ENCODE peak calls at places on chromosomes 6 and 20, in four cellular contexts. One of them, this sample, is unnamed.

GRCh38 chr20:53609501-53610445 is 16.1 kb upstream of the ZNF217 start:
- DNase-seq in K562: peak
- DNase-seq in GM12878: no peak
- DNase-seq in HepG2: no peak
- DNase-seq in this sample: no peak

GRCh38 chr6:158783167-158783450 is 36.1 kb downstream of the EZR start:
- DNase-seq in GM12878: no peak
- DNase-seq in K562: no peak
- DNase-seq in HepG2: no peak
- DNase-seq in this sample: no peak

GRCh38 chr6:25788305-25788922 is 33.9 kb downstream of the SLC17A4 start:
- DNase-seq in GM12878: no peak
- DNase-seq in K562: peak
- DNase-seq in HepG2: peak
- DNase-seq in this sample: peak

GRCh38 chr6:19472168-19472567 is 365.0 kb upstream of the ID4 start:
- DNase-seq in GM12878: no peak
- DNase-seq in K562: no peak
- DNase-seq in HepG2: no peak
- DNase-seq in this sample: no peak

GRCh38 chr6:4635666-4636065 is 140.5 kb upstream of the CDYL start:
- DNase-seq in HepG2: no peak
- DNase-seq in GM12878: no peak
- DNase-seq in K562: no peak
- DNase-seq in this sample: no peak

GRCh38 chr6:116073765-116074450 is 13.2 kb upstream of the FRK start:
- DNase-seq in GM12878: no peak
- DNase-seq in HepG2: peak
- DNase-seq in K562: no peak
- DNase-seq in this sample: no peak

GRCh38 chr6:111844921-111845320 is 28.3 kb downstream of the FYN start:
- DNase-seq in GM12878: no peak
- DNase-seq in HepG2: peak
- DNase-seq in K562: no peak
- DNase-seq in this sample: no peak

GRCh38 chr6:21426841-21427490 is 166.6 kb upstream of the SOX4 start:
- DNase-seq in GM12878: no peak
- DNase-seq in K562: no peak
- DNase-seq in HepG2: no peak
- DNase-seq in this sample: no peak

GRCh38 chr20:36916199-36916598 is 35.3 kb downstream of the SAMHD1 start:
- DNase-seq in HepG2: no peak
- DNase-seq in K562: no peak
- DNase-seq in GM12878: no peak
- DNase-seq in this sample: no peak

GRCh38 chr6:46993846-46994245 is 48.3 kb downstream of the ADGRF1 start:
- DNase-seq in K562: no peak
- DNase-seq in GM12878: no peak
- DNase-seq in HepG2: peak
- DNase-seq in this sample: no peak

GRCh38 chr6:8064638-8065518 is 689 bp upstream of the BLOC1S5 start:
- DNase-seq in K562: no peak
- DNase-seq in HepG2: peak
- DNase-seq in GM12878: no peak
- DNase-seq in this sample: no peak

GRCh38 chr6:132354517-132355167 is 46.6 kb downstream of the MOXD1 start:
- DNase-seq in HepG2: no peak
- DNase-seq in GM12878: peak
- DNase-seq in K562: no peak
- DNase-seq in this sample: no peak

GRCh38 chr20:56540415-56540814 is 7.4 kb downstream of the FAM209B start:
- DNase-seq in GM12878: no peak
- DNase-seq in K562: no peak
- DNase-seq in HepG2: no peak
- DNase-seq in this sample: no peak

GRCh38 chr20:63966944-63967322 is 2.8 kb downstream of the ZNF512B start:
- DNase-seq in K562: no peak
- DNase-seq in HepG2: no peak
- DNase-seq in GM12878: no peak
- DNase-seq in this sample: no peak

GRCh38 chr6:46290435-46290834 is 119.7 kb upstream of the ENPP5 start:
- DNase-seq in GM12878: no peak
- DNase-seq in K562: no peak
- DNase-seq in HepG2: no peak
- DNase-seq in this sample: no peak

GRCh38 chr6:113277111-113277510 is 580.0 kb upstream of the MARCKS start:
- DNase-seq in K562: no peak
- DNase-seq in GM12878: no peak
- DNase-seq in HepG2: no peak
- DNase-seq in this sample: no peak

GRCh38 chr20:47191074-47191673 is 165.3 kb downstream of the ZMYND8 start:
- DNase-seq in HepG2: no peak
- DNase-seq in GM12878: no peak
- DNase-seq in K562: no peak
- DNase-seq in this sample: no peak

GRCh38 chr6:42047790-42048405 is 2.4 kb upstream of the TAF8 start:
- DNase-seq in K562: no peak
- DNase-seq in HepG2: no peak
- DNase-seq in GM12878: no peak
- DNase-seq in this sample: peak

GRCh38 chr20:20691477-20691863 is 21.0 kb downstream of the RALGAPA2 start:
- DNase-seq in GM12878: no peak
- DNase-seq in K562: no peak
- DNase-seq in HepG2: no peak
- DNase-seq in this sample: no peak
- TF ChIP-seq NFIC in GM12878: no peak
- TF ChIP-seq NFIC in K562: no peak
- TF ChIP-seq NFIC in HepG2: no peak
- TF ChIP-seq NFIC in this sample: no peak

GRCh38 chr6:32153252-32153834 is 598 bp upstream of the PPT2 start:
- DNase-seq in GM12878: no peak
- DNase-seq in HepG2: peak
- DNase-seq in K562: peak
- DNase-seq in this sample: peak

GRCh38 chr6:32153835-32154513 is at the start of gene PPT2:
- DNase-seq in K562: peak
- DNase-seq in HepG2: peak
- DNase-seq in GM12878: no peak
- DNase-seq in this sample: peak

GRCh38 chr6:32151131-32151884 is 431 bp downstream of the PRRT1 start:
- DNase-seq in GM12878: no peak
- DNase-seq in K562: no peak
- DNase-seq in HepG2: no peak
- DNase-seq in this sample: no peak

GRCh38 chr6:32151885-32152311 is at the start of gene PRRT1:
- DNase-seq in K562: peak
- DNase-seq in GM12878: no peak
- DNase-seq in HepG2: no peak
- DNase-seq in this sample: peak

GRCh38 chr6:32152414-32153251 is 894 bp upstream of the PRRT1 start:
- DNase-seq in K562: peak
- DNase-seq in GM12878: no peak
- DNase-seq in HepG2: no peak
- DNase-seq in this sample: peak
- TF ChIP-seq NFIC in K562: no peak
- TF ChIP-seq NFIC in GM12878: no peak
- TF ChIP-seq NFIC in HepG2: no peak
- TF ChIP-seq NFIC in this sample: no peak

GRCh38 chr20:33433875-33434274 is 9.7 kb downstream of the SNTA1 start:
- DNase-seq in HepG2: no peak
- DNase-seq in GM12878: no peak
- DNase-seq in K562: no peak
- DNase-seq in this sample: no peak
- TF ChIP-seq NFIC in HepG2: no peak
- TF ChIP-seq NFIC in GM12878: no peak
- TF ChIP-seq NFIC in K562: no peak
- TF ChIP-seq NFIC in this sample: no peak

DNA sequence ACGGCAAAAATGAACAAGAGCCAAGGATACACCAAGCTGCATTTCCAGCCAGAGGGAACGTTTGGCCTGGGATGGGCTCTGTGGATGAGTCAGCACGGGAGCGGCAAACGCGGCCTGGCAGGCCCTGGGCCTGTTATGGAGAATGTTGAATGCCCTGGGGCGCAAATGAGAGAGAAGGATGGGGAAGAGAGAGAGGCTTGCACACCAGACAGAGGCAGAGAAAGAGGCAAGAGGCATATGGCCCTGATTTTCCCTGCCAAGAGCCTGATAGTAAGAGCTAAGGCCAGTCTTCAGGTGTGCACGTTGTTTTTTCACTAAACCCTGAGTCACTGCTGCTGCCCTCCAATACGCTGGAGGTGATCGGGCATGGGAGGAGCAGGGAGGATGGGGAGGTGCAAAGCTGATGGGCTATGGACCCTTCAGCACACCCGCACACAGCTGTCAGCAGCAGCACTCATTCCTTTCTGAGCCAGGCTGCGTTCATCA is 61.5 kb upstream of the SLC22A23 start:
- DNase-seq in HepG2: peak
- DNase-seq in GM12878: no peak
- DNase-seq in K562: no peak
- DNase-seq in this sample: no peak
- TF ChIP-seq NFIC in HepG2: no peak
- TF ChIP-seq NFIC in GM12878: no peak
- TF ChIP-seq NFIC in K562: no peak
- TF ChIP-seq NFIC in this sample: no peak

DNA sequence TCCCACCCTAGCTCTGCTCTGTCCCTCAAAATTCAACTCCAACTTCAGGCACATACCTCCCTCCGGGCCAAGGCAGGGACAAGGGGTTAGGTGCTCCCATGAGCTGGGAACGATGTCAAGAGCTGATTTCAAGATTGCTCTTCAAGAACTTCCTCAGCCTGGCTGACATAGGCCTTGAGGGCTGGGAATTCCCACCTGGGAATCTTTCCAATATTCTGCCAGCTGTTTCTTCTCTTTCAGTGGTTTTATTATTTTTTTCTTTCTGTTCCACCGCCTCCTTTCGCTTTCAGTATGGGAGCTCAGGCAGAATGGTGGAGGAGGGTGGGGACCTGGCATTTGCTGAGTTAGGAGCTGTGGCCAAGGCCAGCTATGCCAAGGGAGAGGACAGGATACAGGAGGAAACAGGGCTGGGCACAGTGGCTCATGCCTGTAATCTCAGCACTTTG is 33.7 kb downstream of the SRSF3 start:
- DNase-seq in GM12878: no peak
- DNase-seq in HepG2: no peak
- DNase-seq in K562: no peak
- DNase-seq in this sample: no peak
- TF ChIP-seq NFIC in GM12878: peak
- TF ChIP-seq NFIC in HepG2: no peak
- TF ChIP-seq NFIC in K562: no peak
- TF ChIP-seq NFIC in this sample: peak

DNA sequence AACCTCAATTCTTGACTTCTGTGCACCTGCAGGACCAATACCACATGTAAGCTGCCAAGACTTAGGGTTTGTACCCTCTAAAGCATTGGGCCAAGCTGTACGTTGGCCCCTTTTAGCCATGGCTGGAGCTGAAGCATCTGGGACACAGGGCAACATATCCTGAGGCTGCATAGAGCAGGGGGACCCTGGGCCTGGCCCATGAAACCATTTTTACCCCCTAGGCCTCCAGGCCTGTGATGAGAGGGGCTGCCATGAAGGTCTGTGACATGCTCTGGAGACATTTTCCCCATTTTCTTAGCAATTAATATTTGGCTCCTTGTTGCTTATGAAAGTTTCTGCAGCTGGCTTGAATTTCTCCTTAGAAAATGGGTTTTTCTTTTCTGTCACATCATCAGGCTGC is 31.0 kb downstream of the PRDM13 start:
- DNase-seq in GM12878: no peak
- DNase-seq in K562: no peak
- DNase-seq in HepG2: no peak
- DNase-seq in this sample: no peak
- TF ChIP-seq NFIC in GM12878: no peak
- TF ChIP-seq NFIC in K562: no peak
- TF ChIP-seq NFIC in HepG2: no peak
- TF ChIP-seq NFIC in this sample: no peak

GRCh38 chr6:101577091-101577490 is 183.6 kb downstream of the GRIK2 start:
- DNase-seq in HepG2: no peak
- DNase-seq in GM12878: no peak
- DNase-seq in K562: no peak
- DNase-seq in this sample: no peak

GRCh38 chr6:101582786-101583185 is 189.3 kb downstream of the GRIK2 start:
- DNase-seq in K562: no peak
- DNase-seq in GM12878: no peak
- DNase-seq in HepG2: no peak
- DNase-seq in this sample: no peak

GRCh38 chr6:101572627-101573026 is 179.1 kb downstream of the GRIK2 start:
- DNase-seq in HepG2: no peak
- DNase-seq in K562: no peak
- DNase-seq in GM12878: no peak
- DNase-seq in this sample: no peak

GRCh38 chr6:101578306-101578705 is 184.8 kb downstream of the GRIK2 start:
- DNase-seq in GM12878: no peak
- DNase-seq in HepG2: no peak
- DNase-seq in K562: no peak
- DNase-seq in this sample: no peak
- TF ChIP-seq NFIC in GM12878: no peak
- TF ChIP-seq NFIC in HepG2: no peak
- TF ChIP-seq NFIC in K562: no peak
- TF ChIP-seq NFIC in this sample: no peak

DNA sequence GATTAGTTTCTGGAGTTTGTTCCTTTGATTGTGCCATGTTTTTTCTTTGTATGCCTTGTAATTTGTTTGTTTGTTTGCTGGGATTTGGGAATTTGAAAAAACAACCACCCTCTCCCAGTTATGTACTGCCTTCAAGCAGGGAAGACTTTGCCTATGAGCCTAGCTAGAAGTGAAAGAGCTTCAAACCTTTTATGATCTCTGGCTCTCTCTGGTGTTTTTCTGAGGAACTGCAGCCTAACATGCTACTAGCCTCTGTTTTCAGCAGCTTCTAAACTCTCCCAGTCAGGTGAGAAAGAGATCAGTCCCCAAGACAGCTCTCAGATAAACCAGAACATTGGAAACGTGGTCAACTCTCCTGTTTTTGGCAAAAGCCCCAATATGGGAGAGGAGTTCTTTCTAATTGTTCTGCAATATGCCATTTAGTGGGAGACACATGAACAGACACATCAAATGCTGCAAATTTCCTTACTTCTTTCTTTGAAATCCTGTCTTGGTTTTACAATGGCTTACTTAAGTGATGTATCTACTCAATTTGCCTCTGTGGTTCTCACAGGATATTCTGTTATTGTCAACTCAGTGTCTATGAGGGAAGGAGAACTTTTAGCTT is 58.9 kb upstream of the SERINC1 start:
- DNase-seq in GM12878: peak
- DNase-seq in K562: peak
- DNase-seq in HepG2: peak
- DNase-seq in this sample: peak
- TF ChIP-seq NFIC in GM12878: no peak
- TF ChIP-seq NFIC in K562: no peak
- TF ChIP-seq NFIC in HepG2: no peak
- TF ChIP-seq NFIC in this sample: no peak